ENCODE peak calls at places on chromosomes 1 and 21, in four cellular contexts. U is uterus, Q is hepatocyte, X is astrocyte. K is an unnamed sample.

GRCh38 chr1:84083321-84083720 is 60.8 kb upstream of the PRKACB start:
- DNase-seq in U (no peak), Q (no peak), X (no peak), K (no peak)

GRCh38 chr1:147890177-147890790 is 12.3 kb upstream of the GJA8 start:
- DNase-seq in U (peak; percentile 57), Q (peak; percentile 93), X (peak; percentile 14), K (peak; percentile 63)

GRCh38 chr1:21082078-21082477 is 94.6 kb downstream of the EIF4G3 start:
- DNase-seq in U (no peak), Q (no peak), X (no peak), K (peak; percentile 67)

GRCh38 chr1:113812661-113813135 is 422 bp upstream of the RSBN1 start:
- DNase-seq in U (peak; percentile 27), Q (peak; percentile 18), X (no peak), K (no peak)

GRCh38 chr1:30012455-30013440 is 710.6 kb downstream of the MATN1 start:
- DNase-seq in U (no peak), Q (no peak), X (no peak), K (no peak)

GRCh38 chr1:65998763-65999583 is 206.3 kb downstream of the PDE4B start:
- DNase-seq in U (no peak), Q (no peak), X (no peak), K (no peak)

GRCh38 chr21:37386151-37386550 is 19.6 kb downstream of the DYRK1A start:
- DNase-seq in U (no peak), Q (no peak), X (no peak), K (no peak)

GRCh38 chr1:182127656-182128055 is 66.1 kb upstream of the ZNF648 start:
- DNase-seq in U (no peak), Q (no peak), X (no peak), K (no peak)

GRCh38 chr1:212852105-212852688 is 4.7 kb upstream of the SPATA45 start:
- DNase-seq in U (no peak), Q (no peak), X (no peak), K (no peak)

GRCh38 chr1:237851209-237851845 is 39.4 kb downstream of the ZP4 start:
- DNase-seq in U (no peak), Q (peak; percentile 77), X (peak; percentile 40), K (no peak)

GRCh38 chr1:192402571-192402970 is 85.8 kb downstream of the RGS21 start:
- DNase-seq in U (no peak), Q (no peak), X (no peak), K (no peak)

GRCh38 chr1:4407851-4408250 is 246.6 kb upstream of the AJAP1 start:
- DNase-seq in U (no peak), Q (no peak), X (no peak), K (no peak)

GRCh38 chr21:19034041-19034440 is 630.5 kb upstream of the TMPRSS15 start:
- DNase-seq in U (no peak), Q (no peak), X (no peak), K (no peak)

GRCh38 chr1:170836146-170836545 is 99.2 kb upstream of the MROH9 start:
- DNase-seq in U (no peak), Q (no peak), X (peak; percentile 41), K (peak; percentile 55)

GRCh38 chr1:88088481-88088880 is 595.6 kb upstream of the PKN2 start:
- DNase-seq in U (no peak), Q (no peak), X (no peak), K (no peak)

GRCh38 chr21:29187939-29188338 is 57.5 kb downstream of the MAP3K7CL start:
- DNase-seq in U (peak; percentile 49), Q (no peak), X (peak; percentile 95), K (peak; percentile 97)

GRCh38 chr1:212488436-212489283 is 55.9 kb downstream of the NENF start:
- DNase-seq in U (peak; percentile 82), Q (peak; percentile 92), X (peak; percentile 85), K (peak; percentile 28)

GRCh38 chr21:29208666-29209059 is 78.2 kb downstream of the MAP3K7CL start:
- DNase-seq in U (no peak), Q (no peak), X (peak; percentile 96), K (peak; percentile 86)

GRCh38 chr1:90579212-90579802 is 137.8 kb downstream of the BARHL2 start:
- DNase-seq in U (no peak), Q (peak; percentile 53), X (peak; percentile 18), K (peak; percentile 27)

GRCh38 chr1:182703539-182703938 is 19.2 kb upstream of the RGS8 start:
- DNase-seq in U (no peak), Q (no peak), X (no peak), K (no peak)

GRCh38 chr1:182217071-182217470 is 155.6 kb upstream of the ZNF648 start:
- DNase-seq in U (no peak), Q (no peak), X (peak; percentile 52), K (peak; percentile 81)

GRCh38 chr1:216193839-216194443 is 229.3 kb downstream of the USH2A start:
- DNase-seq in U (no peak), Q (peak; percentile 26), X (no peak), K (no peak)

GRCh38 chr1:206709772-206710456 is 25.2 kb downstream of the MAPKAPK2 start:
- DNase-seq in U (no peak), Q (no peak), X (no peak), K (no peak)

GRCh38 chr1:91809267-91809666 is 76.7 kb downstream of the TGFBR3 start:
- DNase-seq in U (no peak), Q (no peak), X (peak; percentile 66), K (peak; percentile 76)

GRCh38 chr1:101284021-101284420 is 47.2 kb downstream of the S1PR1 start:
- DNase-seq in U (no peak), Q (no peak), X (no peak), K (no peak)

GRCh38 chr1:93502561-93502960 is 54.6 kb downstream of the FNBP1L start:
- DNase-seq in U (no peak), Q (no peak), X (peak; percentile 32), K (no peak)

DNA sequence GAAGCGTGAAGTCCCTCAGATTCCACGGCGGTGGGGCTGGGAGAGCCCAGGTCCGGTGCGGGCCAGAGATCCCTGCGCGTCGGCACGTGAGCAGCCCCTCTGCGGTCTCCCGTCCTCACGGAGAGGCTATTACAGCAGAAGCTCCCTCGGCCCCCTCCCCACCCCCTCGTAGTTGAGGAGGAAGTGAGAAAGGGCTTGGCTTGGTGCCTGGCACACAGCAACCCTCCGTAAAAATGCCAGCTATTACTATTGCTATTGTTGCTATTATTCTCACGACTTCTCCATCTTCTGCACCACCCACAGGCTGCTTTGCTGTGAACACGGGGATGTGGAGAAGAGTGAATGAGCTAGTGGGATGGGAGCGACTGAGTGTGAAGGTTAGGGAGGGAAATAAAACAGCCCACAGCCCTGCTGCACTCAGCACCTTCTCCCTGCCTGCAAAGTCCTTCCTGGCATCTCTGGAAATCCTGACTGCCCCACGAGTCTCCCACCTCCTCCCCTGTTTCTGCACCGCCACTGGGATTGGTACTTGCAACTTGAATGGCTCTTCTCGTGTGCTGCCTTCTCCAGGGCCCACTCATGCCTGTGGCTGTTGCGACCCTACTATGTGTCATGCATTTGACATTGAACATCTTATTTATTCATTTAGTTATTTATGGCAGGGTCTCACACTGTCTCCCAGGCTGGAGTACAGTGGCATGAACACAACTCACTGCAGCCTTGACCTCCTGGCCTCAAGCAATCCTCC is 26.6 kb downstream of the ZBTB18 start:
- DNase-seq in U (no peak), Q (no peak), X (peak; percentile 23), K (no peak)
- H3K4me3 ChIP-seq in U (no peak overlapping the region), Q (no peak overlapping the region), X (no peak overlapping the region), K (no peak overlapping the region)

DNA sequence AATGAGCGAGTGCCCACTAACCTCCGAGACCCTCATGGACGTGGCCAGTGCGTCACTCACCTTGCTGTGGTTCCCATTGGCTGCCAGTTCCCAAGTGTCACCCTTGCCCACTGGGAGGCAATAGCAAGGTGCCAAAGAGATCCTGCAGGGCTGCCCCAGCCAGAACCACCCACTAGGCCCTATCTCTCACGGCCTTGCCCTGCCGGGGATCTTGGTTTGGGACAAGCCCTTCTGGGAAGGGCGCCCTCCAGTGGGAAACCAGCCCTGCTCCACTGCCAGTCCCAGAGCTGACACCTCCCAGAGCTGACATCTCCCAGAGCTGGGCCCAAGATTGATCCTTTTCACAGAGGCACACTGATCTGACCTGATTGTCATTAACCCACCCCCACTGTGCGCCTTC is 2.1 kb upstream of the SELENON start:
- DNase-seq in U (no peak), Q (no peak), X (no peak), K (peak; percentile 54)
- TF ChIP-seq CTCF in U (no peak), Q (peak; percentile 40), X (peak; percentile 16), K (peak; percentile 54)

GRCh38 chr21:42061195-42061865 is 9.8 kb upstream of the UMODL1 start:
- DNase-seq in U (no peak), Q (no peak), X (no peak), K (no peak)
- H3K4me3 ChIP-seq in U (no peak overlapping the region), Q (no peak overlapping the region), X (no peak overlapping the region), K (no peak overlapping the region)

DNA sequence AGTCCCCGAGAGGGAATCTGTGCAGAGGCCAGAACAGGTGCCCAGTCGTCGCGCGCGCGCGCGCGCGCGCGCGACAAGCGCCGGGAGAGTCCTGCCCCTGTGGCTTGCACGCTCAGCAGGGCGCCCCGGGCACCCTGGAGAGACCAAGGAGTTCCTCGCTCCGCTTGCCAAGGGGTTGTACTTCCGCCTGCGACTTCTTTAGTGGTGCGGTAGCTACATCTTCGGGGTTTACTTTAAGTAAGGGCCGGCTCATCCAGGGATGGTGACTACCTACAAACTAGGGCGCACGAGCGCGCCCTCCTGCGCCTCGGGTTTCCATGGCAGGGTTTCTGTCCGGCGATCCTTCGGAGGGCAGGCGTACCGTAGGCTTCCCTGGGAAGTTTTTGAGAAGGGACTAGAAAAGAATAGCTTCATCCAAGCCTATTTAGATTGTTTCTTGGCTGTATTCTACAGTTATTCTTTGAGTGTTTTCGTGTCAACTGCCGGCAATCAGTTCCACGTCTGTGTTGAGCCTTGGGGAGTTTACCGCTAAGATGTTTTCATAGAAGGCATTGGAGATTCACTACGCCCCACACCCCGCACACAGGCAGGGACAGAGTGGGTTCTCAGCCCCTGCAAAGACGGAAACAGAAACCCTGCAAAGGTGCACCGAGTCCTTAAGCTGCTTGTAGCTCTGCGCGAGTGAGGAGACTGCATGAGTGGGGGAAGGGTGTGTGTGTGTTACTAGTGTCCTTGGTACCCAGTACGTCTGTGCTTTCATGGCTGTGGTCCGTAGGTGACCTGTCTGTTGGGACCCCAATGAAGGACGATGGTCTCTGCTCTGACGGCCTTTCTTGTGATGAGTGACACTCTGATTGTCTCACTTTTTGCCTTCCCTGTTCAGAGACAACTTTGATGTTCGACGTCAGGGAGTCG is 1.7 kb downstream of the LHX4 start:
- DNase-seq in U (no peak), Q (no peak), X (no peak), K (peak; percentile 65)
- TF ChIP-seq CTCF in U (no peak), Q (no peak), X (no peak), K (no peak)

GRCh38 chr1:94736549-94736948 is 83.6 kb upstream of the SLC44A3 start:
- DNase-seq in U (no peak), Q (no peak), X (no peak), K (no peak)

GRCh38 chr1:94738371-94738770 is 81.8 kb upstream of the SLC44A3 start:
- DNase-seq in U (no peak), Q (no peak), X (peak; percentile 48), K (no peak)

GRCh38 chr1:94736073-94736472 is 84.1 kb upstream of the SLC44A3 start:
- DNase-seq in U (no peak), Q (no peak), X (no peak), K (no peak)

GRCh38 chr1:94737124-94737998 is 82.8 kb upstream of the SLC44A3 start:
- DNase-seq in U (no peak), Q (peak; percentile 44), X (peak; percentile 39), K (no peak)

GRCh38 chr1:94734963-94735899 is 84.9 kb upstream of the SLC44A3 start:
- DNase-seq in U (peak; percentile 59), Q (peak; percentile 44), X (peak; percentile 90), K (peak; percentile 25)
- H3K4me3 ChIP-seq in U (no peak overlapping the region), Q (no peak overlapping the region), X (no peak overlapping the region), K (no peak overlapping the region)

K was measured in foreskin fibroblast.